ENCODE peak calls at places on chromosomes 3 and 15, in four cellular contexts. M is K562, B is HepG2, R is A549. V is an unnamed sample.

GRCh38 chr3:131007256-131007655 is 19.4 kb downstream of the ASTE1 start:
- DNase-seq in B (no peak), R (no peak), M (no peak), V (no peak)

GRCh38 chr3:64686446-64686908 is 1.3 kb downstream of the ADAMTS9 start:
- DNase-seq in R (peak; percentile 35), M (no peak), B (peak; percentile 18), V (peak; percentile 20)

GRCh38 chr3:37058117-37058516 is 64.8 kb downstream of the MLH1 start:
- DNase-seq in B (no peak), R (no peak), M (no peak), V (no peak)

GRCh38 chr3:149542375-149543312 is 68.1 kb downstream of the TM4SF4 start:
- DNase-seq in B (no peak), R (peak; percentile 78), M (no peak), V (no peak)

GRCh38 chr3:64902991-64903390 is 215.2 kb upstream of the ADAMTS9 start:
- DNase-seq in B (no peak), R (no peak), M (no peak), V (no peak)

GRCh38 chr15:58065011-58065444 is 483 bp downstream of the ALDH1A2 start:
- DNase-seq in R (no peak), B (no peak), M (peak; percentile 30), V (peak; percentile 46)

GRCh38 chr3:50321844-50322385 is 630 bp downstream of the HYAL2 start:
- DNase-seq in B (peak; percentile 90), R (no peak), M (no peak), V (no peak)

GRCh38 chr15:31461375-31461774 is 134.7 kb downstream of the KLF13 start:
- DNase-seq in R (no peak), B (no peak), M (no peak), V (no peak)

GRCh38 chr15:42364529-42364928 is 5.2 kb downstream of the CAPN3 start:
- DNase-seq in M (no peak), B (no peak), R (no peak), V (no peak)

GRCh38 chr3:184378650-184379374 is 805 bp upstream of the THPO start:
- DNase-seq in R (no peak), M (no peak), B (no peak), V (no peak)

GRCh38 chr3:111947179-111947727 is 31.6 kb upstream of the ABHD10 start:
- DNase-seq in M (no peak), R (no peak), B (no peak), V (no peak)

GRCh38 chr3:123385072-123385471 is 63.8 kb downstream of the ADCY5 start:
- DNase-seq in B (no peak), M (no peak), R (peak; percentile 19), V (no peak)

GRCh38 chr3:22117091-22117490 is 366.1 kb upstream of the ZNF385D start:
- DNase-seq in M (no peak), R (no peak), B (no peak), V (no peak)

GRCh38 chr15:41558400-41559238 is at the start of gene TYRO3:
- DNase-seq in R (no peak), B (no peak), M (peak; percentile 88), V (peak; percentile 69)

GRCh38 chr3:196179380-196180308 is 31.6 kb downstream of the ZDHHC19 start:
- DNase-seq in B (no peak), M (peak; percentile 50), R (no peak), V (peak; percentile 43)

GRCh38 chr15:52056496-52056895 is 37.5 kb downstream of the MAPK6 start:
- DNase-seq in B (no peak), R (no peak), M (no peak), V (no peak)

DNA sequence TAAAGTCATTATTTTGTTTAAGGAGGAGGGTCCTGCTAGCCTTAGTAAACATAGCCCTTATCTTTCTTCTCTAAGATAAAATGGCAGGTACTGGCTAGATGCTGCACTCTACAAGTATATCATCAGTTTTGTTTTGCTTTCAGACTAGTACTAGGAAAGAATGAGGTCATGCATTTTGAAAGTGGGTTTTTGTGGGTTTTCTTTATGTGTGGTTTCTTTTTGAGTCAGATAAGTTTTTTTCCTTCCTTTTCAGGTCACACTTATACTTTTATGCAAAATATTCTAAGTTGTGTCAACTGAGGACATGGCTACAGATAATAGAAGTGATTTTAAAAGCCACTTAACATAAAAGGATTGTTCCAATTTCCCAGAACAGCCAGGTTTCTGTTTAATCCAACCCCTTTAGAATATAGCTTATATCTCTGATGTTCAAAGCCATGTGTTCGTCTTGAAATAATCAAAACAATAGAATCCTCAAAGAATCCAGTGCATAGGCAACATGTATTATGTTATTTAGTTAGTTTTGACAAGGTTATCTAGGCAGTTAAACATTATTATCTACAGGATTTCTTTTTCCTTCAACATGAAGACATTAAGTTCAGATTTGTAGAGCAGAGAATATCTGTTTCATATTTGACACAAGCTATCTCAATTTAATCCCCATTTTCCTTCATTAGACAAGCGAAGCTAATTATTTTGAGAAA is 406.2 kb downstream of the RBMS3 start:
- DNase-seq in R (no peak), B (no peak), M (no peak), V (no peak)
- TF ChIP-seq MAX in R (no peak), B (no peak), M (no peak), V (no peak)

DNA sequence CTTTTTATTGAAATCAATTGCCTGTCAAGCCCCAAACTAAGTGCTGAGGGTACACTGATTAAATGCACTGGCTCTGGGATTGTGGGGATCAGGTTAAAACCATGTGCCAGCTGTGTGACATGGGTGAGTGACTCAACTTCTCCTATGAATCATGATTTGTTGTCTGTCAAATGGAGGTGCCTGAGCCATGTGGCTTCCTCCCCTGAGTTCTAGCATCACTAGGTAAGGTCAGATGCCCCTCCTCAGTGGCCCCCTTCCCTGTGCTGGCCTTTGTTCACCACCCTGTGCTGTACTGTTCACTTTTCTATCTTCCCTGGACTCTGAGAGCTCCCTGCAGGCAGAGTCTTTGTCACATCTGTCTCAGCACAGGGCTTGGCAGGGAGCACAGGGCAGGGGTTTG is 43.6 kb upstream of the ATP2B2 start:
- DNase-seq in R (no peak), B (no peak), M (no peak), V (no peak)
- TF ChIP-seq NR3C1 in R (no peak), B (no peak), M (no peak), V (no peak)

DNA sequence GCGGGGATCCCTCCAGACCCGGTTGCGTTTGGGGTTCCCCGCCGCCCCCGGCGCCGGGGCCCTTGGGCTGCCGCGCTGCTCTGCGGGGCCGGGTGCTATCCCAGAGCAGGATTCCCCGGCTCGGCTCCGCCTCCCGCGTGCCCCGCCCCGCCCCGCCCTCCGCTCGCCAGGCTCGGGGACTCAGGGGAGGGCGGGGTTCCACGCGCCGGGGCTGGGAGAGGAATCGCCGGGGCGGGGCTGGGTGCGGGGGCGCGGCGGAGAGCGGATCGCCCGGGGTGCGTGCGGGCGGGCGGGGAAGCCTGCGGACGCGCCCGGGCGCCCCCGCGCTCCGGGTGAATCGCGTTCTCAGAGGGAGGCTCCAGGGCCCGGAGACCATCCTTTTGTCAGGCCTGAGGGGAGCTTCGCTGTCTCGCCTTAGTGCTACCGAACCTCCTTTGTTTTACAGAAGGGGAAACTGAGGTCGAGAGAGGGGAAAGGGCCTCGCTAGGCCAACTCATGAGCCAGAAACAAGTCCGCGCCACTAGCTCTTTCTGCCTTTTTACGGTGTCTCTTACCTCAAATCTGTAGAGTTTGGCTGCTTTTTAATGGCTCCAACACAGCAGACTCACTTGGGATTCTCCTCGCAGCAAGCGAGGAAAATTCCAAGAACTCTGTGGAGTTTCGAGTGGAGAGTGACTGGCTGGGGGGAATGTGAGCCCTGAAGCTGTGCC is at the start of gene TMEM158:
- DNase-seq in R (peak; percentile 45), M (peak; percentile 98), B (peak; percentile 30), V (peak; percentile 79)
- TF ChIP-seq MAX in R (no peak), M (peak; percentile 13), B (no peak), V (no peak)

GRCh38 chr15:73593278-73594074 is 39.7 kb downstream of the NPTN start:
- DNase-seq in M (peak; percentile 35), R (no peak), B (no peak), V (no peak)
- TF ChIP-seq NR3C1 in M (no peak), R (no peak), B (no peak), V (no peak)

GRCh38 chr3:191470543-191470942 is 9.6 kb downstream of the PYDC2 start:
- DNase-seq in M (no peak), R (no peak), B (no peak), V (no peak)

GRCh38 chr3:191473766-191474198 is 12.8 kb downstream of the PYDC2 start:
- DNase-seq in R (no peak), B (no peak), M (peak; percentile 8), V (no peak)

DNA sequence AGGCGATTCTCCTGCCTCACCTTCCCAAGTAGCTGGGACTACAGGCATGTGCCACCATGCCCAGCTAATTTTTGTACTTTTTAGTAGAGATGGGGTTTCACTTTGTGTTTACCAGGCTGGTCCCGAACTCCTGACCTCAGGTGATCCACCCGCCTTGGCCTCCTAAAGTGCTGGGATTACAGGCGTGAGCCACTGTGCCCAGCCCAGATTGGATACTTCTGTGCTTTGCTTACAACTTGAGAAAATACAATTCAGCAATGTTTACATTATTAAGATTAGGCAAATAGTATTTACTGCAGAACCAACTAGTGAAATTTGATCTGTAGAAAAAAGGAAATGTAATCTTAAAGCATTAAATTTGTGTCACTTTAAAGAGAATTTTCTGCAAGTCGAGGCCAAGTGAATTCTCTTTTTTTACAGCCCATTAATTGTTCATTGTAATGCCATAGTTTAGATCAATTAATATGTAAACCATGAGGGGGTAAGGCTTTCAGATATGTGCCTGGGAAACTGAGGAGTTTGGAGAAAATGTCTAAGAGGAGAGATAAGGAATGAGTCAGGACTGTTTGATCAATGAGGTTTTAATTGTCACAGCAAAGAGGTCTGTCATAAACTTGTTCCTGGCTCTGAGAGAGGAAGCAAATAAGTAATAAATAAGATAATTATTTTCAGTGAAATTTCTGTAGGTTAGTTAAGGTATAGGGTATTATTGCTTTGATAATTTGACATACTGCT is 15.3 kb downstream of the PYDC2 start:
- DNase-seq in B (no peak), R (no peak), M (no peak), V (no peak)
- TF ChIP-seq MAX in B (no peak), R (no peak), M (no peak), V (no peak)

DNA sequence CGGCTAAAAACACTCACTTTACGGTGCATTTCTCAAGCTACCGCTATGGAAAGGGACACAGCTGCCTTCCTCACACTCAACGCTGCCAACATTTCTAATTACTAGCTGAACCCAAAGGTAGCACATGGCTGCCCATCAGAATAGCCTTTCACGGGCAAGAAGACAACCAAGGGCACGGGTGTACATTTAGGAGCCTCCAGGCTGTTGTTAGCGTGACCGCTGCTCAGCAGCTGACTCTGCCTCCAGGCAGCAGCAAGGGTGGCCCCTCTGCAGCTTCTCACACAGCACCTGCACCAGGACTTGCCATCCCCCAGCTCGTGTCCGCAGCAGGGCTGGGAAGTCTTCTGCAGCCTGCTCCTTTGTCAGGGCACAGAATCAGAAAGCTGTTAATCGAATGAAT is 146.8 kb downstream of the ADAMTS17 start:
- DNase-seq in M (no peak), R (no peak), B (no peak), V (no peak)
- TF ChIP-seq NR3C1 in M (no peak), R (no peak), B (no peak), V (no peak)

DNA sequence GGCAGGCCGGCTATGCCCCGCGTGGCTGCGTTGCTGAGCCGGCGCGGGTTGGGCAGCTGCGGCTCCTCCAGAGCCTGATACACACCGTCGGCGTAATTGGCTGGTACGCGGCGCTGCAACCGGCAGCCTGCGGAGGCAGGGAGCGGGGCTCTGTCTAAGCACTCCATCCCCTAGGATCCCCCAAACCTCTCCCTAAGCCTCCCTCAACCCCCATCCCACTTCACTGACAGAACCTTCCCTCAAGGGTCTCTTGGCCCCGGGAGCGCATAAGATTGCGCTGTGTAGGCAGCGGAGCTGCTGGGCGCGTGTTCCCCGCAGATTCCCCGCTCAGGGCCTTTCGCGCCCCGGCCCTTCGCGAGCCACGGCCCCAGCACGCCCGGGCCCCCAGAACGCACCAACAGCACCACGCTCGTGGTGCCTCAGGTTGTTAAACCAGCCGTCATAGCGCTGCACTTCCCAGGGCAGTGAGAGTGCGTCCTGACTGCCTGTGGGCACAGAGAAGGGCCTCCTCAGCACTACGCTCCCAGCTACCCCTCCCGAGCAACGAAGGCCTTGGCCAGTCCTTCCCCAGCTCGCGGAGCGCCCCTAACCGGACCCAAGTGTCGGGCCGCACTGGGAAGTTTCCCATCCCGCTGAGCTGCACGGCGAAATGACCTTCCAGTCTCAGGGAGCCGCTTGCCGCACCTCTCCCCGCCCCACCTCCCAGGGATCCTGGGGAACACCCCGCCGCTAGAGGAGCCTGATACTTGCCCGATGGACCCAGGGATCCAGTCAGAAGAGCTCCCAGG is 1.2 kb downstream of the DUOX2 start:
- DNase-seq in R (no peak), B (no peak), M (no peak), V (peak; percentile 45)
- TF ChIP-seq MAX in R (no peak), B (no peak), M (no peak), V (no peak)

V was measured in WTC11.